ENCODE peak calls at places on chromosomes 13 and 19, in six cellular contexts. One of them, this sample, is unnamed.

GRCh38 chr13:99540530-99540929 is 39.3 kb downstream of the TM9SF2 start:
- DNase-seq in HCT116: no peak
- DNase-seq in HepG2: no peak
- DNase-seq in K562: no peak
- DNase-seq in SK-N-SH: no peak
- DNase-seq in T47D: no peak
- DNase-seq in this sample: no peak

GRCh38 chr19:4504297-4504701 is 14.0 kb downstream of the PLIN4 start:
- DNase-seq in T47D: no peak
- DNase-seq in HCT116: no peak
- DNase-seq in K562: no peak
- DNase-seq in HepG2: no peak
- DNase-seq in SK-N-SH: no peak
- DNase-seq in this sample: no peak

GRCh38 chr19:45049073-45049736 is 10.4 kb downstream of the CLASRP start:
- DNase-seq in HepG2: no peak
- DNase-seq in HCT116: no peak
- DNase-seq in SK-N-SH: no peak
- DNase-seq in T47D: no peak
- DNase-seq in K562: no peak
- DNase-seq in this sample: no peak

GRCh38 chr19:34274827-34275625 is 20.7 kb downstream of the GARRE1 start:
- DNase-seq in K562: no peak
- DNase-seq in HepG2: peak; percentile 85
- DNase-seq in T47D: no peak
- DNase-seq in SK-N-SH: no peak
- DNase-seq in HCT116: no peak
- DNase-seq in this sample: no peak

GRCh38 chr13:102440259-102440936 is 38.5 kb upstream of the FGF14 start:
- DNase-seq in HepG2: no peak
- DNase-seq in HCT116: no peak
- DNase-seq in SK-N-SH: no peak
- DNase-seq in K562: no peak
- DNase-seq in T47D: no peak
- DNase-seq in this sample: no peak

GRCh38 chr19:6274756-6275155 is 5.0 kb downstream of the MLLT1 start:
- DNase-seq in HCT116: no peak
- DNase-seq in HepG2: no peak
- DNase-seq in K562: peak; percentile 2
- DNase-seq in SK-N-SH: peak; percentile 60
- DNase-seq in T47D: no peak
- DNase-seq in this sample: no peak

GRCh38 chr19:3142292-3142670 is 6.4 kb downstream of the GNA15 start:
- DNase-seq in T47D: no peak
- DNase-seq in SK-N-SH: no peak
- DNase-seq in HCT116: peak; percentile 31
- DNase-seq in K562: no peak
- DNase-seq in HepG2: no peak
- DNase-seq in this sample: no peak

GRCh38 chr13:104114111-104114510 is 1047.9 kb upstream of the SLC10A2 start:
- DNase-seq in HepG2: no peak
- DNase-seq in K562: no peak
- DNase-seq in SK-N-SH: no peak
- DNase-seq in HCT116: no peak
- DNase-seq in T47D: no peak
- DNase-seq in this sample: no peak

GRCh38 chr19:54207908-54208783 is 7.5 kb downstream of the RPS9 start:
- DNase-seq in HepG2: peak; percentile 59
- DNase-seq in K562: peak; percentile 82
- DNase-seq in T47D: no peak
- DNase-seq in SK-N-SH: no peak
- DNase-seq in HCT116: no peak
- DNase-seq in this sample: peak; percentile 64

GRCh38 chr13:98476106-98476505 is 100.8 kb downstream of the STK24 start:
- DNase-seq in HCT116: no peak
- DNase-seq in SK-N-SH: peak; percentile 57
- DNase-seq in T47D: no peak
- DNase-seq in K562: no peak
- DNase-seq in HepG2: no peak
- DNase-seq in this sample: no peak

GRCh38 chr19:53883231-53883661 is 1.2 kb downstream of the PRKCG start:
- DNase-seq in K562: no peak
- DNase-seq in HepG2: no peak
- DNase-seq in T47D: no peak
- DNase-seq in HCT116: no peak
- DNase-seq in SK-N-SH: no peak
- DNase-seq in this sample: peak; percentile 70

GRCh38 chr19:47241919-47242644 is 11.1 kb upstream of the BBC3 start:
- DNase-seq in T47D: no peak
- DNase-seq in SK-N-SH: no peak
- DNase-seq in HepG2: no peak
- DNase-seq in HCT116: no peak
- DNase-seq in K562: no peak
- DNase-seq in this sample: no peak

GRCh38 chr19:27652281-27652680 is 1560.7 kb downstream of the UQCRFS1 start:
- DNase-seq in HepG2: no peak
- DNase-seq in SK-N-SH: no peak
- DNase-seq in T47D: no peak
- DNase-seq in K562: no peak
- DNase-seq in HCT116: no peak
- DNase-seq in this sample: no peak

GRCh38 chr13:103104340-103104739 is 38.1 kb upstream of the SLC10A2 start:
- DNase-seq in HepG2: no peak
- DNase-seq in K562: no peak
- DNase-seq in T47D: no peak
- DNase-seq in HCT116: no peak
- DNase-seq in SK-N-SH: no peak
- DNase-seq in this sample: peak; percentile 34

GRCh38 chr19:48249502-48250014 is 6.2 kb downstream of the CARD8 start:
- DNase-seq in HCT116: no peak
- DNase-seq in SK-N-SH: no peak
- DNase-seq in T47D: no peak
- DNase-seq in HepG2: no peak
- DNase-seq in K562: no peak
- DNase-seq in this sample: no peak

GRCh38 chr19:18775586-18776287 is 15.4 kb downstream of the COMP start:
- DNase-seq in K562: no peak
- DNase-seq in HCT116: no peak
- DNase-seq in T47D: no peak
- DNase-seq in HepG2: no peak
- DNase-seq in SK-N-SH: no peak
- DNase-seq in this sample: no peak

GRCh38 chr19:42255766-42256750 is 1.1 kb upstream of the ERF start:
- DNase-seq in T47D: no peak
- DNase-seq in K562: no peak
- DNase-seq in HepG2: no peak
- DNase-seq in SK-N-SH: peak; percentile 77
- DNase-seq in HCT116: no peak
- DNase-seq in this sample: no peak

GRCh38 chr19:1924320-1924961 is 16.5 kb upstream of the CSNK1G2 start:
- DNase-seq in HepG2: no peak
- DNase-seq in SK-N-SH: no peak
- DNase-seq in HCT116: no peak
- DNase-seq in K562: no peak
- DNase-seq in T47D: no peak
- DNase-seq in this sample: no peak

GRCh38 chr13:58574791-58575190 is 943.2 kb downstream of the PCDH17 start:
- DNase-seq in K562: no peak
- DNase-seq in T47D: no peak
- DNase-seq in HepG2: no peak
- DNase-seq in HCT116: no peak
- DNase-seq in SK-N-SH: no peak
- DNase-seq in this sample: no peak

GRCh38 chr13:109790951-109791605 is 4.7 kb upstream of the IRS2 start:
- DNase-seq in T47D: peak; percentile 34
- DNase-seq in HCT116: no peak
- DNase-seq in SK-N-SH: peak; percentile 69
- DNase-seq in K562: peak; percentile 54
- DNase-seq in HepG2: peak; percentile 22
- DNase-seq in this sample: no peak

GRCh38 chr13:111370570-111371150 is 50.2 kb downstream of the TEX29 start:
- DNase-seq in T47D: no peak
- DNase-seq in HCT116: no peak
- DNase-seq in SK-N-SH: no peak
- DNase-seq in K562: no peak
- DNase-seq in HepG2: no peak
- DNase-seq in this sample: no peak
- TF ChIP-seq JUND in T47D: no peak
- TF ChIP-seq JUND in HCT116: no peak
- TF ChIP-seq JUND in SK-N-SH: no peak
- TF ChIP-seq JUND in K562: no peak
- TF ChIP-seq JUND in HepG2: no peak
- TF ChIP-seq JUND in this sample: no peak

GRCh38 chr13:40547545-40548322 is 118.7 kb downstream of the FOXO1 start:
- DNase-seq in HCT116: no peak
- DNase-seq in HepG2: no peak
- DNase-seq in SK-N-SH: no peak
- DNase-seq in K562: no peak
- DNase-seq in T47D: no peak
- DNase-seq in this sample: no peak

GRCh38 chr13:40550130-40550529 is 116.3 kb downstream of the FOXO1 start:
- DNase-seq in HepG2: peak; percentile 34
- DNase-seq in K562: no peak
- DNase-seq in HCT116: no peak
- DNase-seq in T47D: no peak
- DNase-seq in SK-N-SH: no peak
- DNase-seq in this sample: no peak

GRCh38 chr13:40552895-40553294 is 113.5 kb downstream of the FOXO1 start:
- DNase-seq in HCT116: no peak
- DNase-seq in HepG2: peak; percentile 46
- DNase-seq in K562: no peak
- DNase-seq in SK-N-SH: no peak
- DNase-seq in T47D: no peak
- DNase-seq in this sample: no peak

GRCh38 chr13:40546047-40546446 is 120.4 kb downstream of the FOXO1 start:
- DNase-seq in SK-N-SH: peak; percentile 23
- DNase-seq in HepG2: no peak
- DNase-seq in K562: no peak
- DNase-seq in T47D: no peak
- DNase-seq in HCT116: no peak
- DNase-seq in this sample: no peak

DNA sequence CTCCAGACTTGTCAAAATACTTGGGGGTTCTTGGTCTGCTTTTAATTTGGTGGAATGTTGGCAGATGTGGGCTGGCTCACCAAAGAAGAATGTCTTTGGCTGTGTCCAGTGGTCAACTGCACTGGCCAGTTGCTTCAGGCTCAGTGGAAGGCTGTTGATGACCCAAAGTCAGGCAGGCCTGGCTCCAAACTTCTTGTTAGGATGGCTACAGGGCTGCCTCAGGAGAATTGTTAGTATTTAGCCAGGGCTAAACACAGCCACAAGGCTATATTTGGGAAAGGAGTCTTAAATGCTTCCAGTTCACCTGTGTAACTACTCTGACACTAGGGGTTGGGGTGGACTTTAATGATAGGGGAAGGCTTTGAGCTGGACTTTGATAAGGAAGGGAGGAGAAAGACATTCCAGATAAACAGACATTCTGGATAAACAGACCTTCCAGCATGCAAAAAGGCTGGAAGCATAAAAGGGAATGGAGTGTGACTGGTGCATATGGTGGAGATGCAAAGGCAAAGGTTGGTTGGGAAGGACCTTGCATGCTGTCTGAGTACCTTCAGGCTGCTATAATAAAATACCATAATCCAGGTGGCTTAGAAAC is 116.8 kb downstream of the FOXO1 start:
- DNase-seq in HepG2: peak; percentile 77
- DNase-seq in SK-N-SH: no peak
- DNase-seq in HCT116: no peak
- DNase-seq in T47D: no peak
- DNase-seq in K562: no peak
- DNase-seq in this sample: no peak
- TF ChIP-seq JUND in HepG2: no peak
- TF ChIP-seq JUND in SK-N-SH: no peak
- TF ChIP-seq JUND in HCT116: no peak
- TF ChIP-seq JUND in T47D: no peak
- TF ChIP-seq JUND in K562: no peak
- TF ChIP-seq JUND in this sample: no peak

GRCh38 chr13:42040730-42041016 is 7.8 kb upstream of the DGKH start:
- DNase-seq in HCT116: no peak
- DNase-seq in T47D: no peak
- DNase-seq in HepG2: no peak
- DNase-seq in SK-N-SH: no peak
- DNase-seq in K562: peak; percentile 27
- DNase-seq in this sample: no peak

GRCh38 chr13:42038661-42039456 is 9.6 kb upstream of the DGKH start:
- DNase-seq in HepG2: no peak
- DNase-seq in K562: no peak
- DNase-seq in HCT116: no peak
- DNase-seq in T47D: no peak
- DNase-seq in SK-N-SH: no peak
- DNase-seq in this sample: no peak

GRCh38 chr13:42041017-42041683 is 7.3 kb upstream of the DGKH start:
- DNase-seq in K562: peak; percentile 22
- DNase-seq in HCT116: peak; percentile 38
- DNase-seq in HepG2: no peak
- DNase-seq in T47D: peak; percentile 26
- DNase-seq in SK-N-SH: peak; percentile 76
- DNase-seq in this sample: peak; percentile 73

GRCh38 chr13:42039946-42040729 is 8.3 kb upstream of the DGKH start:
- DNase-seq in HCT116: peak; percentile 35
- DNase-seq in HepG2: no peak
- DNase-seq in K562: peak; percentile 94
- DNase-seq in T47D: peak; percentile 80
- DNase-seq in SK-N-SH: peak; percentile 99
- DNase-seq in this sample: peak; percentile 85

GRCh38 chr13:42039457-42039945 is 8.9 kb upstream of the DGKH start:
- DNase-seq in HCT116: peak; percentile 10
- DNase-seq in T47D: peak; percentile 21
- DNase-seq in HepG2: no peak
- DNase-seq in SK-N-SH: peak; percentile 24
- DNase-seq in K562: no peak
- DNase-seq in this sample: no peak
- TF ChIP-seq JUND in HCT116: no peak
- TF ChIP-seq JUND in T47D: no peak
- TF ChIP-seq JUND in HepG2: no peak
- TF ChIP-seq JUND in SK-N-SH: no peak
- TF ChIP-seq JUND in K562: no peak
- TF ChIP-seq JUND in this sample: no peak

DNA sequence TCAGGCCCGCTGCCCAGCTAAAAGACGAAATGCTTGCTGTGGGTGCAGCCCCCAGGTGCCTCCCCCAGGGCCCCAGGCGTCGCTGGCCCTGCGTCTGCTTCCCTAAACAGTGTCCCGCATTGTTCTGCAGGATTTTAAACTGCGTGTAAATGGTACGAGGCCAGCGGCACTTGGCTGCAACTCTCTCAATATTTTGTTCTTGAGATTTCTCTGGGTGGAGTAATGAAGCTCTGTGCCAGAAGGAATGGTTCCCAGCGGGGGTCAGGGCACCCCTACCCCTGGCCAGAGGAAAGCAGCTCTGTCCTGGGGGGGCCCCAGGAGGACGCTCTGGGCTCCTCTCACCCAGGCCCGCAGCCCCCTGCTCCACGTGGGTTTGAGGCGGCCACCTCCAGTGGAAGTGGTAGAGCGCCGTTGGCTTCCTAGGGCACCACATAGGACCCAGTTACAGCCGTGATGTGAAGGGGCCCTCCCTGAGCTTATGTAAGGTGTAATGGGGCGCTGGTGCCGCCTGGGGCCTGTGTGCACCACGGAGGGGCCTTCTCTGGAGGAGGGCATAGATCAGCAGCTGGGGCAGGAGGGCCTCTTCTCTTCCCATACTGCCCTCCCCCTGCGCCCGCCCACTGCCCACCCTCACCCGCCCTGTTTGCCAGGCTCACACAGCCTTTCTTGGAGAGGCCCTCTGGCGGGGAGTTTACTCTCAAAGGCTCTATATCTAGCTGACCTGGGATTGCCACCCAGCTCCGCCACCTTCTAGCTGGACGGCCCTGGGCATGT is 19.8 kb downstream of the PAK4 start:
- DNase-seq in SK-N-SH: no peak
- DNase-seq in K562: no peak
- DNase-seq in HCT116: no peak
- DNase-seq in T47D: no peak
- DNase-seq in HepG2: peak; percentile 86
- DNase-seq in this sample: no peak
- TF ChIP-seq JUND in SK-N-SH: no peak
- TF ChIP-seq JUND in K562: no peak
- TF ChIP-seq JUND in HCT116: no peak
- TF ChIP-seq JUND in T47D: no peak
- TF ChIP-seq JUND in HepG2: no peak
- TF ChIP-seq JUND in this sample: no peak